ENCODE peak calls at places on chromosomes 6 and 20, in five cellular contexts. One of them, this sample, is unnamed.

GRCh38 chr6:36829919-36830544 is 9.2 kb downstream of the CPNE5 start:
- DNase-seq in adipocyte: no peak
- DNase-seq in astrocyte of the spinal cord: peak
- DNase-seq in CD4-positive, alpha-beta memory T cell: no peak
- DNase-seq in aorta: peak
- DNase-seq in this sample: no peak

GRCh38 chr6:33945931-33946330 is 142.1 kb upstream of the MLN start:
- DNase-seq in adipocyte: no peak
- DNase-seq in astrocyte of the spinal cord: no peak
- DNase-seq in CD4-positive, alpha-beta memory T cell: no peak
- DNase-seq in aorta: peak
- DNase-seq in this sample: no peak

GRCh38 chr6:113654396-113654795 is 202.7 kb upstream of the MARCKS start:
- DNase-seq in adipocyte: peak
- DNase-seq in astrocyte of the spinal cord: peak
- DNase-seq in CD4-positive, alpha-beta memory T cell: no peak
- DNase-seq in aorta: peak
- DNase-seq in this sample: peak

GRCh38 chr6:103797738-103798137 is 1062.0 kb downstream of the HACE1 start:
- DNase-seq in adipocyte: peak
- DNase-seq in astrocyte of the spinal cord: no peak
- DNase-seq in CD4-positive, alpha-beta memory T cell: no peak
- DNase-seq in aorta: no peak
- DNase-seq in this sample: no peak

GRCh38 chr6:141301779-141302178 is 830.9 kb upstream of the GJE1 start:
- DNase-seq in adipocyte: peak
- DNase-seq in astrocyte of the spinal cord: no peak
- DNase-seq in CD4-positive, alpha-beta memory T cell: no peak
- DNase-seq in aorta: no peak
- DNase-seq in this sample: no peak

GRCh38 chr6:72554203-72554564 is 67.7 kb upstream of the KCNQ5 start:
- DNase-seq in adipocyte: peak
- DNase-seq in astrocyte of the spinal cord: peak
- DNase-seq in CD4-positive, alpha-beta memory T cell: no peak
- DNase-seq in aorta: no peak
- DNase-seq in this sample: peak

GRCh38 chr6:22964334-22964733 is 395.0 kb downstream of the HDGFL1 start:
- DNase-seq in adipocyte: no peak
- DNase-seq in astrocyte of the spinal cord: no peak
- DNase-seq in CD4-positive, alpha-beta memory T cell: no peak
- DNase-seq in aorta: no peak
- DNase-seq in this sample: no peak

GRCh38 chr6:130575557-130575956 is 209.7 kb downstream of the TMEM200A start:
- DNase-seq in adipocyte: no peak
- DNase-seq in astrocyte of the spinal cord: no peak
- DNase-seq in CD4-positive, alpha-beta memory T cell: no peak
- DNase-seq in aorta: no peak
- DNase-seq in this sample: no peak

GRCh38 chr6:154154389-154154967 is 115.4 kb downstream of the OPRM1 start:
- DNase-seq in adipocyte: peak
- DNase-seq in astrocyte of the spinal cord: peak
- DNase-seq in CD4-positive, alpha-beta memory T cell: peak
- DNase-seq in aorta: no peak
- DNase-seq in this sample: peak

GRCh38 chr6:98539669-98540207 is 294.6 kb upstream of the POU3F2 start:
- DNase-seq in adipocyte: no peak
- DNase-seq in astrocyte of the spinal cord: no peak
- DNase-seq in CD4-positive, alpha-beta memory T cell: no peak
- DNase-seq in aorta: no peak
- DNase-seq in this sample: no peak

GRCh38 chr6:36364669-36365479 is 22.6 kb downstream of the ETV7 start:
- DNase-seq in adipocyte: no peak
- DNase-seq in astrocyte of the spinal cord: no peak
- DNase-seq in CD4-positive, alpha-beta memory T cell: no peak
- DNase-seq in aorta: peak
- DNase-seq in this sample: no peak

GRCh38 chr6:138682722-138683521 is 90.6 kb upstream of the CCDC28A start:
- DNase-seq in adipocyte: peak
- DNase-seq in astrocyte of the spinal cord: peak
- DNase-seq in CD4-positive, alpha-beta memory T cell: no peak
- DNase-seq in aorta: no peak
- DNase-seq in this sample: peak

GRCh38 chr20:1396702-1397101 is 3.8 kb upstream of the FKBP1A start:
- DNase-seq in adipocyte: no peak
- DNase-seq in astrocyte of the spinal cord: no peak
- DNase-seq in CD4-positive, alpha-beta memory T cell: no peak
- DNase-seq in aorta: no peak
- DNase-seq in this sample: no peak

GRCh38 chr20:36002855-36003254 is 34.5 kb downstream of the CNBD2 start:
- DNase-seq in adipocyte: no peak
- DNase-seq in astrocyte of the spinal cord: no peak
- DNase-seq in CD4-positive, alpha-beta memory T cell: no peak
- DNase-seq in aorta: no peak
- DNase-seq in this sample: no peak

GRCh38 chr6:129263117-129263516 is 380.2 kb downstream of the LAMA2 start:
- DNase-seq in adipocyte: no peak
- DNase-seq in astrocyte of the spinal cord: no peak
- DNase-seq in CD4-positive, alpha-beta memory T cell: no peak
- DNase-seq in aorta: no peak
- DNase-seq in this sample: no peak

GRCh38 chr6:107637914-107638313 is 148.0 kb downstream of the SOBP start:
- DNase-seq in adipocyte: no peak
- DNase-seq in astrocyte of the spinal cord: no peak
- DNase-seq in CD4-positive, alpha-beta memory T cell: no peak
- DNase-seq in aorta: no peak
- DNase-seq in this sample: no peak

GRCh38 chr6:39889229-39889628 is 45.0 kb downstream of the MOCS1 start:
- DNase-seq in adipocyte: no peak
- DNase-seq in astrocyte of the spinal cord: no peak
- DNase-seq in CD4-positive, alpha-beta memory T cell: no peak
- DNase-seq in aorta: no peak
- DNase-seq in this sample: no peak

GRCh38 chr6:81816387-81816786 is 63.9 kb upstream of the TENT5A start:
- DNase-seq in adipocyte: no peak
- DNase-seq in astrocyte of the spinal cord: no peak
- DNase-seq in CD4-positive, alpha-beta memory T cell: no peak
- DNase-seq in aorta: no peak
- DNase-seq in this sample: no peak

GRCh38 chr6:94953867-94954631 is 623.3 kb upstream of the MANEA start:
- DNase-seq in adipocyte: no peak
- DNase-seq in astrocyte of the spinal cord: no peak
- DNase-seq in CD4-positive, alpha-beta memory T cell: no peak
- DNase-seq in aorta: no peak
- DNase-seq in this sample: no peak

GRCh38 chr20:24580006-24580405 is 110.6 kb downstream of the SYNDIG1 start:
- DNase-seq in adipocyte: no peak
- DNase-seq in astrocyte of the spinal cord: no peak
- DNase-seq in CD4-positive, alpha-beta memory T cell: no peak
- DNase-seq in aorta: no peak
- DNase-seq in this sample: no peak

GRCh38 chr20:53834044-53834442 is 236.4 kb downstream of the BCAS1 start:
- DNase-seq in adipocyte: no peak
- DNase-seq in astrocyte of the spinal cord: peak
- DNase-seq in CD4-positive, alpha-beta memory T cell: no peak
- DNase-seq in aorta: no peak
- DNase-seq in this sample: no peak

GRCh38 chr6:25053875-25054371 is 118.2 kb upstream of the RIPOR2 start:
- DNase-seq in adipocyte: peak
- DNase-seq in astrocyte of the spinal cord: peak
- DNase-seq in CD4-positive, alpha-beta memory T cell: peak
- DNase-seq in aorta: no peak
- DNase-seq in this sample: peak

GRCh38 chr20:13412806-13413445 is 191.9 kb downstream of the ISM1 start:
- DNase-seq in adipocyte: peak
- DNase-seq in astrocyte of the spinal cord: no peak
- DNase-seq in CD4-positive, alpha-beta memory T cell: no peak
- DNase-seq in aorta: no peak
- DNase-seq in this sample: peak

GRCh38 chr20:45611054-45611453 is 18.5 kb upstream of the WFDC10A start:
- DNase-seq in adipocyte: peak
- DNase-seq in astrocyte of the spinal cord: peak
- DNase-seq in CD4-positive, alpha-beta memory T cell: no peak
- DNase-seq in aorta: no peak
- DNase-seq in this sample: peak

GRCh38 chr6:134910596-134910935 is 39.3 kb downstream of the ALDH8A1 start:
- DNase-seq in adipocyte: no peak
- DNase-seq in astrocyte of the spinal cord: no peak
- DNase-seq in CD4-positive, alpha-beta memory T cell: no peak
- DNase-seq in aorta: no peak
- DNase-seq in this sample: no peak

GRCh38 chr20:50520222-50520877 is 10.2 kb downstream of the PTPN1 start:
- DNase-seq in adipocyte: no peak
- DNase-seq in astrocyte of the spinal cord: no peak
- DNase-seq in CD4-positive, alpha-beta memory T cell: no peak
- DNase-seq in aorta: no peak
- DNase-seq in this sample: no peak

GRCh38 chr6:115370202-115370601 is 690.5 kb downstream of the FRK start:
- DNase-seq in adipocyte: no peak
- DNase-seq in astrocyte of the spinal cord: no peak
- DNase-seq in CD4-positive, alpha-beta memory T cell: no peak
- DNase-seq in aorta: no peak
- DNase-seq in this sample: no peak

GRCh38 chr20:40683221-40683893 is 5.7 kb downstream of the MAFB start:
- DNase-seq in adipocyte: no peak
- DNase-seq in astrocyte of the spinal cord: peak
- DNase-seq in CD4-positive, alpha-beta memory T cell: no peak
- DNase-seq in aorta: peak
- DNase-seq in this sample: peak

GRCh38 chr6:33746036-33746600 is 587 bp downstream of the IP6K3 start:
- DNase-seq in adipocyte: peak
- DNase-seq in astrocyte of the spinal cord: peak
- DNase-seq in CD4-positive, alpha-beta memory T cell: no peak
- DNase-seq in aorta: no peak
- DNase-seq in this sample: peak

GRCh38 chr6:41449399-41450245 is 96.6 kb upstream of the FOXP4 start:
- DNase-seq in adipocyte: peak
- DNase-seq in astrocyte of the spinal cord: peak
- DNase-seq in CD4-positive, alpha-beta memory T cell: no peak
- DNase-seq in aorta: no peak
- DNase-seq in this sample: no peak

GRCh38 chr6:154457881-154458284 is 52.6 kb downstream of the CNKSR3 start:
- DNase-seq in adipocyte: no peak
- DNase-seq in astrocyte of the spinal cord: no peak
- DNase-seq in CD4-positive, alpha-beta memory T cell: no peak
- DNase-seq in aorta: no peak
- DNase-seq in this sample: peak

GRCh38 chr6:111210074-111210729 is 122.9 kb downstream of the SLC16A10 start:
- DNase-seq in adipocyte: peak
- DNase-seq in astrocyte of the spinal cord: peak
- DNase-seq in CD4-positive, alpha-beta memory T cell: peak
- DNase-seq in aorta: no peak
- DNase-seq in this sample: peak

DNA sequence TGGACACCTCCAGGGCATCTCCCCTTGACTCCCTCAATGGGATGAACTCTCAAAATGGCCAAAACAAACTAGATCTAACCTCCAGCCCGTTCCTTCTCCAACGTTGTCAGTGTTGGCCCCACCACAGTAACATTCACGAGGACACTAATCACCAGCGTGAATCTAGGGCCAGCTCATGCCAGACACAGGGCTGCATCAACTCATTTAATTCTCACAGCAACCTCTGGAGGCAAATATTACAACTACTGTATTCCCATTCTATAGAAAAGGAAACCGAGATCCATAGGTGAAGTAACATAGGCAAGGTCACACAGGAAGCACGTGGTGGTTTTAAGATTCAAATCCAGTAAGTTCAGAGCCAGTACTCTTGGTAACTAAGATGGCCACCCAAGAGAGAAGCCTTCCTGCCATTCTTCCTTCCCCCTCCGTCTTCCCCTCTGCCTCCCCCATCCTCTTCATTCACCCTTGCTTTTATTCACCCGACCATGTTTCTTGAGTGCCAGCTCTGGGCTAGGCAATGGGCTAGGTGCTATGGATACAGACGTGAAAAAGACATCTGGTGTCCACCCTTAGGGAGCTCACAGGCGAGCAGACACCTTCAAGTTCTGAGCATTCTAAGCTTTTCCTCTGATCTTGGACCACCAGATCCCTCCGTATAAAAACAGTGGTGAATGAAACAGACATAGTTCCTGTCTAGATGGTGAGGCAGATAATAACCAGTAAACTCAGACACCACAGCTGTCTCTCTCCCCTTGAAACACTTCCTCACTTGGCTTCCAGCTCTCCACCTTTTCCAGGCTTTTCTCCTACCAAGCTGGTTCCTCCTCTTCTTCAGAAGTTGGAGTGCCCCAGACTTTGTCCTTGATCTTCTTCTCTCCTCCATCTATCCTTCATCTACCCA is 9.6 kb downstream of the CCM2L start:
- DNase-seq in adipocyte: no peak
- DNase-seq in astrocyte of the spinal cord: no peak
- DNase-seq in CD4-positive, alpha-beta memory T cell: peak
- DNase-seq in aorta: no peak
- DNase-seq in this sample: no peak
- H3K4me3 ChIP-seq in adipocyte: no peak
- H3K4me3 ChIP-seq in astrocyte of the spinal cord: no peak
- H3K4me3 ChIP-seq in CD4-positive, alpha-beta memory T cell: no peak
- H3K4me3 ChIP-seq in aorta: no peak
- H3K4me3 ChIP-seq in this sample: no peak

GRCh38 chr6:391559-392440 is at the start of gene IRF4:
- DNase-seq in adipocyte: peak
- DNase-seq in astrocyte of the spinal cord: no peak
- DNase-seq in CD4-positive, alpha-beta memory T cell: no peak
- DNase-seq in aorta: no peak
- DNase-seq in this sample: no peak
- H3K4me3 ChIP-seq in adipocyte: peak
- H3K4me3 ChIP-seq in astrocyte of the spinal cord: peak
- H3K4me3 ChIP-seq in CD4-positive, alpha-beta memory T cell: peak
- H3K4me3 ChIP-seq in aorta: no peak
- H3K4me3 ChIP-seq in this sample: no peak

GRCh38 chr20:39225978-39226377 is 263.8 kb downstream of the DHX35 start:
- DNase-seq in adipocyte: no peak
- DNase-seq in astrocyte of the spinal cord: no peak
- DNase-seq in CD4-positive, alpha-beta memory T cell: no peak
- DNase-seq in aorta: no peak
- DNase-seq in this sample: no peak

GRCh38 chr20:39222102-39222501 is 260.0 kb downstream of the DHX35 start:
- DNase-seq in adipocyte: no peak
- DNase-seq in astrocyte of the spinal cord: no peak
- DNase-seq in CD4-positive, alpha-beta memory T cell: no peak
- DNase-seq in aorta: no peak
- DNase-seq in this sample: no peak

DNA sequence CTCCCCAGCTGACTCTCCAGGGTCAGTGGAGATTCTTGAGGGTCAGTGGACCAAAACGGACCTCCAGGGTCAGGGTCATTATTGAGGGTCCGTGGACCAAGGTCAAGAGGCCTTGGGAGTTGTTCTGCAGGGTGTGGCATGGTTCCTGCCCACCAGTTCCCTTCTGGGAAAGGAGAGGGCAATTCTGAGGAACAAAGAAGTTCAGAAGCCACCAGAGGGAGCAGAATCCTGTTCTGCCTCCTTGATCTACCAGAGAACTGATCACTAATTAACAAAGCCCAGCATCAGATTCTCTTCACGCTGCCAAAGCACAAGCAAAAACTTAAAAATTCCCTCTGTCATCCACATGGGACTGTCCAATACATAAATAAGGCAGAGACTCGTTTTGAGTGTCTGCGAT is 263.4 kb downstream of the DHX35 start:
- DNase-seq in adipocyte: no peak
- DNase-seq in astrocyte of the spinal cord: no peak
- DNase-seq in CD4-positive, alpha-beta memory T cell: no peak
- DNase-seq in aorta: no peak
- DNase-seq in this sample: no peak
- H3K4me3 ChIP-seq in adipocyte: no peak
- H3K4me3 ChIP-seq in astrocyte of the spinal cord: no peak
- H3K4me3 ChIP-seq in CD4-positive, alpha-beta memory T cell: no peak
- H3K4me3 ChIP-seq in aorta: no peak
- H3K4me3 ChIP-seq in this sample: no peak

GRCh38 chr20:63499333-63499969 is 568 bp upstream of the EEF1A2 start:
- DNase-seq in adipocyte: no peak
- DNase-seq in astrocyte of the spinal cord: no peak
- DNase-seq in CD4-positive, alpha-beta memory T cell: no peak
- DNase-seq in aorta: peak
- DNase-seq in this sample: no peak
- H3K4me3 ChIP-seq in adipocyte: no peak
- H3K4me3 ChIP-seq in astrocyte of the spinal cord: no peak
- H3K4me3 ChIP-seq in CD4-positive, alpha-beta memory T cell: no peak
- H3K4me3 ChIP-seq in aorta: peak
- H3K4me3 ChIP-seq in this sample: no peak